ENCODE peak calls at places on chromosomes 16 and 17, in six cellular contexts. One of them, this sample, is unnamed.

GRCh38 chr17:78127888-78128615 is 503 bp downstream of the TMC6 start:
- DNase-seq in mesenchymal stem cell: peak; percentile 43
- DNase-seq in H9: no peak
- DNase-seq in trophoblast cell: no peak
- DNase-seq in H1: no peak
- DNase-seq in neuronal stem cell: no peak
- DNase-seq in this sample: no peak

GRCh38 chr16:11224096-11224893 is 31.7 kb downstream of the SOCS1 start:
- DNase-seq in mesenchymal stem cell: no peak
- DNase-seq in H9: peak; percentile 81
- DNase-seq in trophoblast cell: peak; percentile 28
- DNase-seq in H1: no peak
- DNase-seq in neuronal stem cell: no peak
- DNase-seq in this sample: no peak

GRCh38 chr16:23496826-23497542 is 13.3 kb downstream of the GGA2 start:
- DNase-seq in mesenchymal stem cell: peak; percentile 24
- DNase-seq in H9: no peak
- DNase-seq in trophoblast cell: peak; percentile 87
- DNase-seq in H1: no peak
- DNase-seq in neuronal stem cell: no peak
- DNase-seq in this sample: peak; percentile 21

GRCh38 chr16:70460737-70461261 is 6.4 kb downstream of the FCSK start:
- DNase-seq in mesenchymal stem cell: peak; percentile 79
- DNase-seq in H9: no peak
- DNase-seq in trophoblast cell: no peak
- DNase-seq in H1: no peak
- DNase-seq in neuronal stem cell: no peak
- DNase-seq in this sample: peak; percentile 39

GRCh38 chr16:81251871-81252270 is 13.4 kb downstream of the BCO1 start:
- DNase-seq in mesenchymal stem cell: peak; percentile 95
- DNase-seq in H9: no peak
- DNase-seq in trophoblast cell: peak; percentile 54
- DNase-seq in H1: no peak
- DNase-seq in neuronal stem cell: no peak
- DNase-seq in this sample: peak; percentile 20

GRCh38 chr16:82152192-82152591 is 17.8 kb downstream of the MPHOSPH6 start:
- DNase-seq in mesenchymal stem cell: no peak
- DNase-seq in H9: no peak
- DNase-seq in trophoblast cell: no peak
- DNase-seq in H1: no peak
- DNase-seq in neuronal stem cell: no peak
- DNase-seq in this sample: peak; percentile 52

GRCh38 chr16:69513180-69513966 is 52.4 kb upstream of the NFAT5 start:
- DNase-seq in mesenchymal stem cell: no peak
- DNase-seq in H9: no peak
- DNase-seq in trophoblast cell: peak; percentile 98
- DNase-seq in H1: no peak
- DNase-seq in neuronal stem cell: no peak
- DNase-seq in this sample: peak; percentile 65

GRCh38 chr17:64531955-64532371 is 25.2 kb downstream of the CEP95 start:
- DNase-seq in mesenchymal stem cell: peak; percentile 71
- DNase-seq in H9: no peak
- DNase-seq in trophoblast cell: no peak
- DNase-seq in H1: no peak
- DNase-seq in neuronal stem cell: no peak
- DNase-seq in this sample: peak; percentile 59

GRCh38 chr17:18142417-18142816 is 33.9 kb downstream of the MYO15A start:
- DNase-seq in mesenchymal stem cell: no peak
- DNase-seq in H9: no peak
- DNase-seq in trophoblast cell: no peak
- DNase-seq in H1: no peak
- DNase-seq in neuronal stem cell: no peak
- DNase-seq in this sample: no peak

GRCh38 chr16:78882751-78883150 is 717.8 kb downstream of the MAF start:
- DNase-seq in mesenchymal stem cell: no peak
- DNase-seq in H9: no peak
- DNase-seq in trophoblast cell: no peak
- DNase-seq in H1: no peak
- DNase-seq in neuronal stem cell: no peak
- DNase-seq in this sample: no peak

GRCh38 chr16:78877114-78877513 is 723.4 kb downstream of the MAF start:
- DNase-seq in mesenchymal stem cell: no peak
- DNase-seq in H9: peak; percentile 64
- DNase-seq in trophoblast cell: no peak
- DNase-seq in H1: no peak
- DNase-seq in neuronal stem cell: no peak
- DNase-seq in this sample: no peak

GRCh38 chr16:78878570-78878969 is 722.0 kb downstream of the MAF start:
- DNase-seq in mesenchymal stem cell: no peak
- DNase-seq in H9: no peak
- DNase-seq in trophoblast cell: no peak
- DNase-seq in H1: no peak
- DNase-seq in neuronal stem cell: no peak
- DNase-seq in this sample: no peak

GRCh38 chr16:78882150-78882549 is 718.4 kb downstream of the MAF start:
- DNase-seq in mesenchymal stem cell: no peak
- DNase-seq in H9: no peak
- DNase-seq in trophoblast cell: no peak
- DNase-seq in H1: no peak
- DNase-seq in neuronal stem cell: no peak
- DNase-seq in this sample: no peak

GRCh38 chr16:78879046-78879445 is 721.5 kb downstream of the MAF start:
- DNase-seq in mesenchymal stem cell: no peak
- DNase-seq in H9: no peak
- DNase-seq in trophoblast cell: peak; percentile 67
- DNase-seq in H1: no peak
- DNase-seq in neuronal stem cell: no peak
- DNase-seq in this sample: no peak
- H4K91ac ChIP-seq in mesenchymal stem cell: no peak overlapping the region
- H4K91ac ChIP-seq in H9: no peak overlapping the region
- H4K91ac ChIP-seq in trophoblast cell: no peak overlapping the region
- H4K91ac ChIP-seq in H1: no peak overlapping the region
- H4K91ac ChIP-seq in neuronal stem cell: no peak overlapping the region
- H4K91ac ChIP-seq in this sample: no peak overlapping the region

DNA sequence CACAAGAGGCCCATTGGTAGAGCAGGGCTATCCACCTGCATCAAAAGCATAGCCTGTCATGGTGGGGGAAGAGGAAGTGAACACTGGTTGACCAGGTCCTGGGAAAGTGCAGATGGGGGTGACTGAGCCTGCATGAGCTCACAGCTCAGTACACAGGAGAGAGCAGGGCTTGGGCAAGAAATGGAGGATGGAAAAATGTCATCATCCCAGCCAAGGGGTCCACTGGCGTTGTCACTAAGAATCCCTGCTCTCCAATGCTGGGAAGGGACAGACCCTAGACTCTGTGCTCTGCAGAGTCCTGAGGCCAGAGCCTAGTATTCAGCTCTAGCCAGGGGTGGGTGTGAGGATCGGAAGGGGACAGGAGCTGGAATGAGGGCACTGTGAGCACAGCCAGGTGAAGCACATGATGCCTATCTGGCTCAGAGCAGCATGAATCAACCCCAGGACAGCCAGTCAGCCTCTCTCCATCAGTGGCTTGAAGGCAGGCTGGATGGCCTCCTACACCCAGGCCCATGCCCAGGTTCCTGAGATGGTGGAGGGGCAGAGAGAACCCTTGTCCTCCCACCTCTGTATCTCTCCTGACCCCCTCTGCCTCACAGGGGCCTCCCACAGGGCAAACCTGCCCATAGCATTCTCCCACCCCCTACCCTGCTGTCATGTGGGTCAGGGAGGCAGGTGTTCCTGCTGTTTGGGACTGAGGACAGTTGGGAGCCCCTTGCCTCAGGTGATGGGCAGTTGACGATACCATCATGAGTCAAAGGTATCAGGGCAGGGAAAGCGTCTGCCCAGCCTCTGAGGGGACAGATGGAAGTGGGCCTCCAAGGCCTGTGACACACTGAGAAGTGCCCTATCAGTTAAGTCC is 13.8 kb upstream of the CTCF start:
- DNase-seq in mesenchymal stem cell: no peak
- DNase-seq in H9: no peak
- DNase-seq in trophoblast cell: no peak
- DNase-seq in H1: no peak
- DNase-seq in neuronal stem cell: no peak
- DNase-seq in this sample: no peak
- H3K4me2 ChIP-seq in mesenchymal stem cell: no peak overlapping the region
- H3K4me2 ChIP-seq in H9: no peak overlapping the region
- H3K4me2 ChIP-seq in trophoblast cell: no peak overlapping the region
- H3K4me2 ChIP-seq in H1: no peak overlapping the region
- H3K4me2 ChIP-seq in neuronal stem cell: no peak overlapping the region
- H3K4me2 ChIP-seq in this sample: no peak overlapping the region

DNA sequence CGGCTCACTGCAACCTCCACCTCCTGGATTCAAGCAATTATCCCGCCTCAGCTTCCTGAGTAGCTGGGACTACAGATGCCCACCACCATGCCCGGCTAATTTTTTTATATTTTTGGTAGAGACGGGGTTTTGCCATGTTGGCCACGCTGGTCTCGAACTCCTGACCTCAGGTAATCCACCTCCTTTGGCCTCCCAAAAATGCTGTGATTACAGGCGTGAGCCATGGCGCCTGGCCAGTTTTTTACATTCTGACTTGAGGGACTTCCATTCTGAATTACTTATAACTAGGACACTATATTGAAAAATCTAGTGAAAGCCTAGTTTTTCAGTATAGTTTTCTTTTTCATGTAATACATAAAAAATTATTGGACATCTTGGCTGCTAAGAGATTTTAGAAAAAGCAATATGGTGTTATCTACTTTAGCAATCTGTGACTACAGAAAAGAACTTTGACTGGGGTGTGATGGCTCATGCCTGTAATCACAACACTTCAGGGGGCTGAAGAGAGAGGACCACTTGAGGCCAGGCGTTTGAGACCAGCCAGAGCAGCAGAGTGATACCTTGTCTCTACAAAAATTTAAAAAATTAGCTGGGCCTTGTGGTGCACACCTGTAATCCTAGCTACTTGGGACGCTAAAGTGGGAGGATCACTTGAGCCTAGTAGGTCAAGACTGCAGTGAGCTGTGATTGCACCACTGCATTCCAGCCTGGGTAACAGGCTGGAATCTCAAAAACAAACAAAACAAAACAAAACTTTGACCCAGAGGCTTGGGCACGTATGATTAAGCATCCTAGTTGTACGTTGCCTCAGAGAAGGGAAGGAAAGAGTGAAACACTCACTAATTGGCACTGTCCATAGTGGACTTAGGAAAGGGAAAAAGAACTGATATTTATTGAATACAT is 26.8 kb upstream of the GOSR1 start:
- DNase-seq in mesenchymal stem cell: peak; percentile 62
- DNase-seq in H9: no peak
- DNase-seq in trophoblast cell: peak; percentile 98
- DNase-seq in H1: no peak
- DNase-seq in neuronal stem cell: no peak
- DNase-seq in this sample: peak; percentile 33
- H4K91ac ChIP-seq in mesenchymal stem cell: no peak overlapping the region
- H4K91ac ChIP-seq in H9: no peak overlapping the region
- H4K91ac ChIP-seq in trophoblast cell: no peak overlapping the region
- H4K91ac ChIP-seq in H1: no peak overlapping the region
- H4K91ac ChIP-seq in neuronal stem cell: no peak overlapping the region
- H4K91ac ChIP-seq in this sample: no peak overlapping the region

DNA sequence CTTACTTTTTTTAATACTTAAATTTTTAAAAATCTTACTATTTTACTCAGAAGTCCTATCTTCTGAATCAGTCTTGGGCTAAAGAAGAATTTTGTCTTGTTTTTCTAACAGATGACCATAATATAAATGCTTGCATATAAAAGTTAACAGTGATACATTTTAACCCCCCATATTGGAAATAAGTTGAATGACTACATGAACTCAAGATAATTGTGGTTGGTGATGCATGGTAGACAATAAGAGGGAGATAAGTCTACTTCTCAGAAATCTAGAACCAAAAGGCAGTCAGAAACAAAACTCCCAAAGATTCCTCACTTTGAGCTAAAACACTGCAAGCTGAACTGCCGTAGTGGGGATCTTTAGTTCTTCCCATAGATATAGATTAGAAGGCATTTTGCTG is 868.4 kb upstream of the SOX9 start:
- DNase-seq in mesenchymal stem cell: no peak
- DNase-seq in H9: no peak
- DNase-seq in trophoblast cell: no peak
- DNase-seq in H1: no peak
- DNase-seq in neuronal stem cell: no peak
- DNase-seq in this sample: no peak
- H3K4me2 ChIP-seq in mesenchymal stem cell: no peak overlapping the region
- H3K4me2 ChIP-seq in H9: no peak overlapping the region
- H3K4me2 ChIP-seq in trophoblast cell: no peak overlapping the region
- H3K4me2 ChIP-seq in H1: no peak overlapping the region
- H3K4me2 ChIP-seq in neuronal stem cell: no peak overlapping the region
- H3K4me2 ChIP-seq in this sample: no peak overlapping the region

GRCh38 chr16:2186505-2186904 is 9.9 kb downstream of the CASKIN1 start:
- DNase-seq in mesenchymal stem cell: no peak
- DNase-seq in H9: no peak
- DNase-seq in trophoblast cell: no peak
- DNase-seq in H1: no peak
- DNase-seq in neuronal stem cell: no peak
- DNase-seq in this sample: no peak
- H4K91ac ChIP-seq in mesenchymal stem cell: no peak overlapping the region
- H4K91ac ChIP-seq in H9: no peak overlapping the region
- H4K91ac ChIP-seq in trophoblast cell: no peak overlapping the region
- H4K91ac ChIP-seq in H1: no peak overlapping the region
- H4K91ac ChIP-seq in neuronal stem cell: no peak overlapping the region
- H4K91ac ChIP-seq in this sample: no peak overlapping the region

This sample was measured in IMR-90.